ENCODE peak calls at places on chromosomes 3 and 15, in eight cellular contexts. One of them, this sample, is unnamed.

GRCh38 chr3:69951616-69952015 is 47.9 kb upstream of the SAMMSON start:
- DNase-seq in esophagus muscularis mucosa: no peak
- DNase-seq in left ventricle myocardium inferior: no peak
- DNase-seq in IMR-90: peak
- DNase-seq in NCI-H774: no peak
- DNase-seq in T follicular helper cell: no peak
- DNase-seq in NCI-H1105: no peak
- DNase-seq in hypothalamus: no peak
- DNase-seq in this sample: no peak

GRCh38 chr3:169891886-169892285 is 19.5 kb upstream of the SAMD7 start:
- DNase-seq in esophagus muscularis mucosa: no peak
- DNase-seq in left ventricle myocardium inferior: no peak
- DNase-seq in IMR-90: no peak
- DNase-seq in NCI-H774: no peak
- DNase-seq in T follicular helper cell: no peak
- DNase-seq in NCI-H1105: no peak
- DNase-seq in hypothalamus: no peak
- DNase-seq in this sample: no peak

GRCh38 chr3:134105876-134106556 is 76.3 kb upstream of the SLCO2A1 start:
- DNase-seq in esophagus muscularis mucosa: no peak
- DNase-seq in left ventricle myocardium inferior: no peak
- DNase-seq in IMR-90: no peak
- DNase-seq in NCI-H774: no peak
- DNase-seq in T follicular helper cell: no peak
- DNase-seq in NCI-H1105: no peak
- DNase-seq in hypothalamus: no peak
- DNase-seq in this sample: no peak

GRCh38 chr3:52090131-52090548 is 33.8 kb upstream of the DUSP7 start:
- DNase-seq in esophagus muscularis mucosa: no peak
- DNase-seq in left ventricle myocardium inferior: no peak
- DNase-seq in IMR-90: peak
- DNase-seq in NCI-H774: no peak
- DNase-seq in T follicular helper cell: no peak
- DNase-seq in NCI-H1105: no peak
- DNase-seq in hypothalamus: no peak
- DNase-seq in this sample: peak

GRCh38 chr3:66038726-66039589 is at the start of gene MAGI1:
- DNase-seq in esophagus muscularis mucosa: peak
- DNase-seq in left ventricle myocardium inferior: peak
- DNase-seq in IMR-90: peak
- DNase-seq in NCI-H774: peak
- DNase-seq in T follicular helper cell: no peak
- DNase-seq in NCI-H1105: peak
- DNase-seq in hypothalamus: peak
- DNase-seq in this sample: peak

GRCh38 chr3:106425021-106425420 is 556.2 kb upstream of the CBLB start:
- DNase-seq in esophagus muscularis mucosa: no peak
- DNase-seq in left ventricle myocardium inferior: no peak
- DNase-seq in IMR-90: peak
- DNase-seq in NCI-H774: no peak
- DNase-seq in T follicular helper cell: no peak
- DNase-seq in NCI-H1105: no peak
- DNase-seq in hypothalamus: no peak
- DNase-seq in this sample: peak

GRCh38 chr3:115232167-115232566 is 85.1 kb upstream of the ZBTB20 start:
- DNase-seq in esophagus muscularis mucosa: no peak
- DNase-seq in left ventricle myocardium inferior: no peak
- DNase-seq in IMR-90: peak
- DNase-seq in NCI-H774: no peak
- DNase-seq in T follicular helper cell: no peak
- DNase-seq in NCI-H1105: no peak
- DNase-seq in hypothalamus: no peak
- DNase-seq in this sample: no peak

GRCh38 chr15:85899927-85900326 is 105.2 kb upstream of the KLHL25 start:
- DNase-seq in esophagus muscularis mucosa: no peak
- DNase-seq in left ventricle myocardium inferior: no peak
- DNase-seq in IMR-90: no peak
- DNase-seq in NCI-H774: no peak
- DNase-seq in T follicular helper cell: no peak
- DNase-seq in NCI-H1105: no peak
- DNase-seq in hypothalamus: no peak
- DNase-seq in this sample: no peak

GRCh38 chr15:67927501-67928156 is 87.8 kb upstream of the RNU6-1 start:
- DNase-seq in esophagus muscularis mucosa: peak
- DNase-seq in left ventricle myocardium inferior: peak
- DNase-seq in IMR-90: peak
- DNase-seq in NCI-H774: no peak
- DNase-seq in T follicular helper cell: no peak
- DNase-seq in NCI-H1105: no peak
- DNase-seq in hypothalamus: no peak
- DNase-seq in this sample: peak

GRCh38 chr3:175731543-175731942 is 872.4 kb downstream of the NAALADL2 start:
- DNase-seq in esophagus muscularis mucosa: no peak
- DNase-seq in left ventricle myocardium inferior: no peak
- DNase-seq in IMR-90: no peak
- DNase-seq in NCI-H774: no peak
- DNase-seq in T follicular helper cell: no peak
- DNase-seq in NCI-H1105: peak
- DNase-seq in hypothalamus: no peak
- DNase-seq in this sample: no peak

GRCh38 chr3:99637381-99638111 is 848 bp upstream of the COL8A1 start:
- DNase-seq in esophagus muscularis mucosa: no peak
- DNase-seq in left ventricle myocardium inferior: peak
- DNase-seq in IMR-90: peak
- DNase-seq in NCI-H774: no peak
- DNase-seq in T follicular helper cell: no peak
- DNase-seq in NCI-H1105: no peak
- DNase-seq in hypothalamus: no peak
- DNase-seq in this sample: peak

GRCh38 chr3:172595648-172596393 is 72.6 kb upstream of the TNFSF10 start:
- DNase-seq in esophagus muscularis mucosa: peak
- DNase-seq in left ventricle myocardium inferior: no peak
- DNase-seq in IMR-90: peak
- DNase-seq in NCI-H774: peak
- DNase-seq in T follicular helper cell: peak
- DNase-seq in NCI-H1105: no peak
- DNase-seq in hypothalamus: no peak
- DNase-seq in this sample: peak

GRCh38 chr3:42057561-42058211 is 33.5 kb upstream of the TRAK1 start:
- DNase-seq in esophagus muscularis mucosa: no peak
- DNase-seq in left ventricle myocardium inferior: no peak
- DNase-seq in IMR-90: no peak
- DNase-seq in NCI-H774: no peak
- DNase-seq in T follicular helper cell: no peak
- DNase-seq in NCI-H1105: no peak
- DNase-seq in hypothalamus: no peak
- DNase-seq in this sample: no peak

GRCh38 chr3:192434186-192434585 is 293.2 kb downstream of the FGF12 start:
- DNase-seq in esophagus muscularis mucosa: no peak
- DNase-seq in left ventricle myocardium inferior: no peak
- DNase-seq in IMR-90: no peak
- DNase-seq in NCI-H774: no peak
- DNase-seq in T follicular helper cell: no peak
- DNase-seq in NCI-H1105: no peak
- DNase-seq in hypothalamus: no peak
- DNase-seq in this sample: no peak

GRCh38 chr15:66053991-66054390 is 184.7 kb downstream of the RAB11A start:
- DNase-seq in esophagus muscularis mucosa: no peak
- DNase-seq in left ventricle myocardium inferior: peak
- DNase-seq in IMR-90: no peak
- DNase-seq in NCI-H774: no peak
- DNase-seq in T follicular helper cell: no peak
- DNase-seq in NCI-H1105: no peak
- DNase-seq in hypothalamus: no peak
- DNase-seq in this sample: no peak

GRCh38 chr3:197942956-197943556 is 6.9 kb upstream of the RPL35A start:
- DNase-seq in esophagus muscularis mucosa: no peak
- DNase-seq in left ventricle myocardium inferior: no peak
- DNase-seq in IMR-90: peak
- DNase-seq in NCI-H774: no peak
- DNase-seq in T follicular helper cell: no peak
- DNase-seq in NCI-H1105: peak
- DNase-seq in hypothalamus: no peak
- DNase-seq in this sample: peak

GRCh38 chr15:83204697-83205096 is 2.9 kb downstream of the HDGFL3 start:
- DNase-seq in esophagus muscularis mucosa: no peak
- DNase-seq in left ventricle myocardium inferior: no peak
- DNase-seq in IMR-90: no peak
- DNase-seq in NCI-H774: no peak
- DNase-seq in T follicular helper cell: no peak
- DNase-seq in NCI-H1105: no peak
- DNase-seq in hypothalamus: no peak
- DNase-seq in this sample: no peak

GRCh38 chr15:89171136-89172072 is 50.0 kb downstream of the RLBP1 start:
- DNase-seq in esophagus muscularis mucosa: no peak
- DNase-seq in left ventricle myocardium inferior: no peak
- DNase-seq in IMR-90: peak
- DNase-seq in NCI-H774: peak
- DNase-seq in T follicular helper cell: peak
- DNase-seq in NCI-H1105: no peak
- DNase-seq in hypothalamus: no peak
- DNase-seq in this sample: peak

GRCh38 chr3:120093923-120094775 is at the start of gene GSK3B:
- DNase-seq in esophagus muscularis mucosa: no peak
- DNase-seq in left ventricle myocardium inferior: peak
- DNase-seq in IMR-90: no peak
- DNase-seq in NCI-H774: peak
- DNase-seq in T follicular helper cell: peak
- DNase-seq in NCI-H1105: peak
- DNase-seq in hypothalamus: peak
- DNase-seq in this sample: no peak

GRCh38 chr3:107987036-107987557 is 103.7 kb downstream of the CD47 start:
- DNase-seq in esophagus muscularis mucosa: peak
- DNase-seq in left ventricle myocardium inferior: peak
- DNase-seq in IMR-90: peak
- DNase-seq in NCI-H774: no peak
- DNase-seq in T follicular helper cell: no peak
- DNase-seq in NCI-H1105: no peak
- DNase-seq in hypothalamus: no peak
- DNase-seq in this sample: peak

GRCh38 chr15:38440353-38441129 is 13.4 kb upstream of the FAM98B start:
- DNase-seq in esophagus muscularis mucosa: no peak
- DNase-seq in left ventricle myocardium inferior: no peak
- DNase-seq in IMR-90: peak
- DNase-seq in NCI-H774: peak
- DNase-seq in T follicular helper cell: peak
- DNase-seq in NCI-H1105: peak
- DNase-seq in hypothalamus: no peak
- DNase-seq in this sample: peak

GRCh38 chr3:41224120-41224806 is 25.0 kb downstream of the CTNNB1 start:
- DNase-seq in esophagus muscularis mucosa: no peak
- DNase-seq in left ventricle myocardium inferior: no peak
- DNase-seq in IMR-90: peak
- DNase-seq in NCI-H774: no peak
- DNase-seq in T follicular helper cell: no peak
- DNase-seq in NCI-H1105: no peak
- DNase-seq in hypothalamus: no peak
- DNase-seq in this sample: peak

GRCh38 chr15:29570121-29570930 is 251.9 kb downstream of the TJP1 start:
- DNase-seq in esophagus muscularis mucosa: peak
- DNase-seq in left ventricle myocardium inferior: no peak
- DNase-seq in IMR-90: no peak
- DNase-seq in NCI-H774: no peak
- DNase-seq in T follicular helper cell: no peak
- DNase-seq in NCI-H1105: no peak
- DNase-seq in hypothalamus: no peak
- DNase-seq in this sample: no peak

GRCh38 chr3:169131695-169132464 is 531.6 kb downstream of the MECOM start:
- DNase-seq in esophagus muscularis mucosa: no peak
- DNase-seq in left ventricle myocardium inferior: no peak
- DNase-seq in IMR-90: no peak
- DNase-seq in NCI-H774: no peak
- DNase-seq in T follicular helper cell: no peak
- DNase-seq in NCI-H1105: no peak
- DNase-seq in hypothalamus: no peak
- DNase-seq in this sample: no peak

GRCh38 chr15:90946538-90946937 is 8.1 kb upstream of the RCCD1 start:
- DNase-seq in esophagus muscularis mucosa: no peak
- DNase-seq in left ventricle myocardium inferior: no peak
- DNase-seq in IMR-90: no peak
- DNase-seq in NCI-H774: no peak
- DNase-seq in T follicular helper cell: no peak
- DNase-seq in NCI-H1105: no peak
- DNase-seq in hypothalamus: no peak
- DNase-seq in this sample: no peak

GRCh38 chr15:69666441-69666882 is 213.8 kb downstream of the RPLP1 start:
- DNase-seq in esophagus muscularis mucosa: no peak
- DNase-seq in left ventricle myocardium inferior: peak
- DNase-seq in IMR-90: peak
- DNase-seq in NCI-H774: no peak
- DNase-seq in T follicular helper cell: no peak
- DNase-seq in NCI-H1105: no peak
- DNase-seq in hypothalamus: no peak
- DNase-seq in this sample: peak

GRCh38 chr3:139718415-139718814 is 40.6 kb upstream of the NMNAT3 start:
- DNase-seq in esophagus muscularis mucosa: no peak
- DNase-seq in left ventricle myocardium inferior: peak
- DNase-seq in IMR-90: peak
- DNase-seq in NCI-H774: no peak
- DNase-seq in T follicular helper cell: no peak
- DNase-seq in NCI-H1105: peak
- DNase-seq in hypothalamus: no peak
- DNase-seq in this sample: peak

GRCh38 chr15:96344706-96345559 is 14.4 kb downstream of the NR2F2 start:
- DNase-seq in esophagus muscularis mucosa: no peak
- DNase-seq in left ventricle myocardium inferior: no peak
- DNase-seq in IMR-90: no peak
- DNase-seq in NCI-H774: no peak
- DNase-seq in T follicular helper cell: no peak
- DNase-seq in NCI-H1105: no peak
- DNase-seq in hypothalamus: no peak
- DNase-seq in this sample: no peak

GRCh38 chr3:101829878-101830277 is 19.4 kb upstream of the NFKBIZ start:
- DNase-seq in esophagus muscularis mucosa: no peak
- DNase-seq in left ventricle myocardium inferior: no peak
- DNase-seq in IMR-90: no peak
- DNase-seq in NCI-H774: no peak
- DNase-seq in T follicular helper cell: no peak
- DNase-seq in NCI-H1105: no peak
- DNase-seq in hypothalamus: no peak
- DNase-seq in this sample: no peak

GRCh38 chr15:76222159-76222558 is 89.1 kb downstream of the ETFA start:
- DNase-seq in esophagus muscularis mucosa: no peak
- DNase-seq in left ventricle myocardium inferior: no peak
- DNase-seq in IMR-90: no peak
- DNase-seq in NCI-H774: no peak
- DNase-seq in T follicular helper cell: no peak
- DNase-seq in NCI-H1105: no peak
- DNase-seq in hypothalamus: no peak
- DNase-seq in this sample: no peak

GRCh38 chr3:32138545-32139104 is 32.2 kb downstream of the GPD1L start:
- DNase-seq in esophagus muscularis mucosa: no peak
- DNase-seq in left ventricle myocardium inferior: no peak
- DNase-seq in IMR-90: peak
- DNase-seq in NCI-H774: no peak
- DNase-seq in T follicular helper cell: no peak
- DNase-seq in NCI-H1105: no peak
- DNase-seq in hypothalamus: no peak
- DNase-seq in this sample: no peak

GRCh38 chr15:77889009-77889806 is 188.3 kb downstream of the TBC1D2B start:
- DNase-seq in esophagus muscularis mucosa: no peak
- DNase-seq in left ventricle myocardium inferior: no peak
- DNase-seq in IMR-90: no peak
- DNase-seq in NCI-H774: no peak
- DNase-seq in T follicular helper cell: no peak
- DNase-seq in NCI-H1105: no peak
- DNase-seq in hypothalamus: no peak
- DNase-seq in this sample: peak

GRCh38 chr15:48877630-48878595 is at the start of gene EID1:
- DNase-seq in esophagus muscularis mucosa: peak
- DNase-seq in left ventricle myocardium inferior: peak
- DNase-seq in IMR-90: peak
- DNase-seq in NCI-H774: peak
- DNase-seq in T follicular helper cell: peak
- DNase-seq in NCI-H1105: peak
- DNase-seq in hypothalamus: peak
- DNase-seq in this sample: peak

GRCh38 chr3:123652346-123652984 is 67.6 kb upstream of the HACD2 start:
- DNase-seq in esophagus muscularis mucosa: peak
- DNase-seq in left ventricle myocardium inferior: peak
- DNase-seq in IMR-90: peak
- DNase-seq in NCI-H774: no peak
- DNase-seq in T follicular helper cell: no peak
- DNase-seq in NCI-H1105: peak
- DNase-seq in hypothalamus: peak
- DNase-seq in this sample: peak

This sample was measured in cardiac fibroblast.